ENCODE peak calls at places on chromosomes 3 and 15, in four cellular contexts. One of them, this sample, is unnamed.

GRCh38 chr3:108505811-108506210 is 4.6 kb downstream of the MYH15 start:
- DNase-seq in fibroblast of the conjunctiva: no peak
- DNase-seq in naive thymus-derived CD4-positive, alpha-beta T cell: no peak
- DNase-seq in lower leg skin: no peak
- DNase-seq in this sample: no peak

GRCh38 chr15:80706161-80706560 is 11.1 kb downstream of the ABHD17C start:
- DNase-seq in fibroblast of the conjunctiva: no peak
- DNase-seq in naive thymus-derived CD4-positive, alpha-beta T cell: no peak
- DNase-seq in lower leg skin: no peak
- DNase-seq in this sample: no peak

GRCh38 chr3:61114316-61114953 is 136.8 kb downstream of the FHIT start:
- DNase-seq in fibroblast of the conjunctiva: no peak
- DNase-seq in naive thymus-derived CD4-positive, alpha-beta T cell: no peak
- DNase-seq in lower leg skin: no peak
- DNase-seq in this sample: no peak

GRCh38 chr3:99499235-99499798 is 139.1 kb upstream of the COL8A1 start:
- DNase-seq in fibroblast of the conjunctiva: peak
- DNase-seq in naive thymus-derived CD4-positive, alpha-beta T cell: no peak
- DNase-seq in lower leg skin: no peak
- DNase-seq in this sample: no peak

GRCh38 chr3:179882322-179882721 is 154.4 kb downstream of the PEX5L start:
- DNase-seq in fibroblast of the conjunctiva: no peak
- DNase-seq in naive thymus-derived CD4-positive, alpha-beta T cell: no peak
- DNase-seq in lower leg skin: no peak
- DNase-seq in this sample: no peak

GRCh38 chr15:77657629-77658238 is 25.0 kb upstream of the LINGO1 start:
- DNase-seq in fibroblast of the conjunctiva: no peak
- DNase-seq in naive thymus-derived CD4-positive, alpha-beta T cell: no peak
- DNase-seq in lower leg skin: no peak
- DNase-seq in this sample: no peak

GRCh38 chr3:113531826-113532697 is at the start of gene SIDT1:
- DNase-seq in fibroblast of the conjunctiva: no peak
- DNase-seq in naive thymus-derived CD4-positive, alpha-beta T cell: peak
- DNase-seq in lower leg skin: no peak
- DNase-seq in this sample: peak

GRCh38 chr15:64749999-64750657 is 25.3 kb downstream of the RBPMS2 start:
- DNase-seq in fibroblast of the conjunctiva: no peak
- DNase-seq in naive thymus-derived CD4-positive, alpha-beta T cell: no peak
- DNase-seq in lower leg skin: no peak
- DNase-seq in this sample: no peak

GRCh38 chr15:66749841-66750575 is 48.0 kb downstream of the SMAD6 start:
- DNase-seq in fibroblast of the conjunctiva: no peak
- DNase-seq in naive thymus-derived CD4-positive, alpha-beta T cell: no peak
- DNase-seq in lower leg skin: no peak
- DNase-seq in this sample: no peak

GRCh38 chr3:140529096-140529495 is 148.8 kb upstream of the TRIM42 start:
- DNase-seq in fibroblast of the conjunctiva: no peak
- DNase-seq in naive thymus-derived CD4-positive, alpha-beta T cell: no peak
- DNase-seq in lower leg skin: no peak
- DNase-seq in this sample: no peak

GRCh38 chr3:31804251-31805051 is 176.6 kb downstream of the OSBPL10 start:
- DNase-seq in fibroblast of the conjunctiva: no peak
- DNase-seq in naive thymus-derived CD4-positive, alpha-beta T cell: no peak
- DNase-seq in lower leg skin: no peak
- DNase-seq in this sample: peak

GRCh38 chr3:143002083-143002712 is 828 bp downstream of the U2SURP start:
- DNase-seq in fibroblast of the conjunctiva: no peak
- DNase-seq in naive thymus-derived CD4-positive, alpha-beta T cell: peak
- DNase-seq in lower leg skin: no peak
- DNase-seq in this sample: no peak

GRCh38 chr3:61903931-61904657 is 342.7 kb downstream of the PTPRG start:
- DNase-seq in fibroblast of the conjunctiva: peak
- DNase-seq in naive thymus-derived CD4-positive, alpha-beta T cell: no peak
- DNase-seq in lower leg skin: peak
- DNase-seq in this sample: no peak

GRCh38 chr3:147816770-147817169 is 407.6 kb downstream of the ZIC1 start:
- DNase-seq in fibroblast of the conjunctiva: peak
- DNase-seq in naive thymus-derived CD4-positive, alpha-beta T cell: no peak
- DNase-seq in lower leg skin: peak
- DNase-seq in this sample: peak

GRCh38 chr3:153163349-153164008 is 1.5 kb downstream of the RAP2B start:
- DNase-seq in fibroblast of the conjunctiva: no peak
- DNase-seq in naive thymus-derived CD4-positive, alpha-beta T cell: no peak
- DNase-seq in lower leg skin: no peak
- DNase-seq in this sample: no peak

GRCh38 chr3:177622520-177622919 is 425.2 kb upstream of the TBL1XR1 start:
- DNase-seq in fibroblast of the conjunctiva: peak
- DNase-seq in naive thymus-derived CD4-positive, alpha-beta T cell: no peak
- DNase-seq in lower leg skin: no peak
- DNase-seq in this sample: no peak

GRCh38 chr15:38781196-38781595 is 216.6 kb upstream of the RASGRP1 start:
- DNase-seq in fibroblast of the conjunctiva: no peak
- DNase-seq in naive thymus-derived CD4-positive, alpha-beta T cell: no peak
- DNase-seq in lower leg skin: no peak
- DNase-seq in this sample: no peak

GRCh38 chr3:28279770-28280169 is 38.4 kb downstream of the CMC1 start:
- DNase-seq in fibroblast of the conjunctiva: peak
- DNase-seq in naive thymus-derived CD4-positive, alpha-beta T cell: no peak
- DNase-seq in lower leg skin: no peak
- DNase-seq in this sample: no peak

GRCh38 chr3:112653881-112654300 is 12.9 kb upstream of the CCDC80 start:
- DNase-seq in fibroblast of the conjunctiva: peak
- DNase-seq in naive thymus-derived CD4-positive, alpha-beta T cell: no peak
- DNase-seq in lower leg skin: no peak
- DNase-seq in this sample: peak

GRCh38 chr3:64244011-64244942 is 19.0 kb upstream of the PRICKLE2 start:
- DNase-seq in fibroblast of the conjunctiva: no peak
- DNase-seq in naive thymus-derived CD4-positive, alpha-beta T cell: no peak
- DNase-seq in lower leg skin: no peak
- DNase-seq in this sample: no peak

GRCh38 chr3:80227216-80227615 is 459.4 kb upstream of the ROBO1 start:
- DNase-seq in fibroblast of the conjunctiva: no peak
- DNase-seq in naive thymus-derived CD4-positive, alpha-beta T cell: no peak
- DNase-seq in lower leg skin: no peak
- DNase-seq in this sample: no peak

GRCh38 chr3:46537316-46537715 is 28.8 kb downstream of the LRRC2 start:
- DNase-seq in fibroblast of the conjunctiva: no peak
- DNase-seq in naive thymus-derived CD4-positive, alpha-beta T cell: no peak
- DNase-seq in lower leg skin: no peak
- DNase-seq in this sample: no peak

GRCh38 chr3:177236704-177237103 is 39.4 kb upstream of the TBL1XR1 start:
- DNase-seq in fibroblast of the conjunctiva: no peak
- DNase-seq in naive thymus-derived CD4-positive, alpha-beta T cell: no peak
- DNase-seq in lower leg skin: no peak
- DNase-seq in this sample: no peak

GRCh38 chr15:65089206-65089824 is 12.8 kb downstream of the KBTBD13 start:
- DNase-seq in fibroblast of the conjunctiva: no peak
- DNase-seq in naive thymus-derived CD4-positive, alpha-beta T cell: no peak
- DNase-seq in lower leg skin: no peak
- DNase-seq in this sample: peak

GRCh38 chr15:83206971-83207621 is 527 bp downstream of the HDGFL3 start:
- DNase-seq in fibroblast of the conjunctiva: no peak
- DNase-seq in naive thymus-derived CD4-positive, alpha-beta T cell: no peak
- DNase-seq in lower leg skin: no peak
- DNase-seq in this sample: peak

GRCh38 chr15:101308604-101309435 is 13.8 kb upstream of the SNRPA1 start:
- DNase-seq in fibroblast of the conjunctiva: no peak
- DNase-seq in naive thymus-derived CD4-positive, alpha-beta T cell: no peak
- DNase-seq in lower leg skin: no peak
- DNase-seq in this sample: peak

GRCh38 chr3:195914648-195915473 is 6.5 kb upstream of the TNK2 start:
- DNase-seq in fibroblast of the conjunctiva: peak
- DNase-seq in naive thymus-derived CD4-positive, alpha-beta T cell: peak
- DNase-seq in lower leg skin: peak
- DNase-seq in this sample: peak

GRCh38 chr3:38138347-38139190 is at the start of gene MYD88:
- DNase-seq in fibroblast of the conjunctiva: peak
- DNase-seq in naive thymus-derived CD4-positive, alpha-beta T cell: peak
- DNase-seq in lower leg skin: peak
- DNase-seq in this sample: peak

GRCh38 chr15:71116942-71117341 is 1.7 kb downstream of the THSD4 start:
- DNase-seq in fibroblast of the conjunctiva: no peak
- DNase-seq in naive thymus-derived CD4-positive, alpha-beta T cell: no peak
- DNase-seq in lower leg skin: no peak
- DNase-seq in this sample: no peak

GRCh38 chr3:125125822-125126245 is 70.0 kb upstream of the HEG1 start:
- DNase-seq in fibroblast of the conjunctiva: no peak
- DNase-seq in naive thymus-derived CD4-positive, alpha-beta T cell: no peak
- DNase-seq in lower leg skin: no peak
- DNase-seq in this sample: no peak

GRCh38 chr3:41769106-41769505 is 192.8 kb downstream of the ULK4 start:
- DNase-seq in fibroblast of the conjunctiva: no peak
- DNase-seq in naive thymus-derived CD4-positive, alpha-beta T cell: no peak
- DNase-seq in lower leg skin: no peak
- DNase-seq in this sample: no peak

GRCh38 chr3:122745365-122746021 is 48.1 kb downstream of the HSPBAP1 start:
- DNase-seq in fibroblast of the conjunctiva: peak
- DNase-seq in naive thymus-derived CD4-positive, alpha-beta T cell: no peak
- DNase-seq in lower leg skin: no peak
- DNase-seq in this sample: no peak

GRCh38 chr3:185332026-185332735 is 30.8 kb upstream of the MAP3K13 start:
- DNase-seq in fibroblast of the conjunctiva: peak
- DNase-seq in naive thymus-derived CD4-positive, alpha-beta T cell: no peak
- DNase-seq in lower leg skin: no peak
- DNase-seq in this sample: no peak

GRCh38 chr15:47678047-47678446 is 39.3 kb upstream of the SEMA6D start:
- DNase-seq in fibroblast of the conjunctiva: no peak
- DNase-seq in naive thymus-derived CD4-positive, alpha-beta T cell: no peak
- DNase-seq in lower leg skin: no peak
- DNase-seq in this sample: no peak

GRCh38 chr3:25430942-25431570 is 3.0 kb downstream of the RARB start:
- DNase-seq in fibroblast of the conjunctiva: no peak
- DNase-seq in naive thymus-derived CD4-positive, alpha-beta T cell: no peak
- DNase-seq in lower leg skin: no peak
- DNase-seq in this sample: no peak

GRCh38 chr3:177263615-177264365 is 66.5 kb upstream of the TBL1XR1 start:
- DNase-seq in fibroblast of the conjunctiva: no peak
- DNase-seq in naive thymus-derived CD4-positive, alpha-beta T cell: no peak
- DNase-seq in lower leg skin: no peak
- DNase-seq in this sample: no peak